ENCODE peak calls at places on chromosome 20, in six cellular contexts. V, Q, S, Z, R and P are unnamed samples.
A peak's percentile ranks its signal among the peaks of the same experiment; 100 is the strongest.

GRCh38 chr20:33658510-33658909 is 3.6 kb upstream of the C20orf144 start:
- DNase-seq in V (no peak), Q (no peak), S (no peak), Z (no peak), R (no peak), P (no peak)

GRCh38 chr20:5657190-5657872 is 92.9 kb upstream of the SHLD1 start:
- DNase-seq in V (no peak), Q (no peak), S (peak; percentile 76), Z (no peak), R (no peak), P (no peak)

GRCh38 chr20:63502671-63503172 is 3.8 kb upstream of the EEF1A2 start:
- DNase-seq in V (no peak), Q (no peak), S (no peak), Z (no peak), R (no peak), P (no peak)

GRCh38 chr20:62183426-62184142 is 756 bp downstream of the MTG2 start:
- DNase-seq in V (no peak), Q (no peak), S (no peak), Z (no peak), R (no peak), P (peak; percentile 54)

GRCh38 chr20:38315290-38315966 is 11.5 kb downstream of the BPI start:
- DNase-seq in V (no peak), Q (no peak), S (peak; percentile 3), Z (no peak), R (no peak), P (no peak)

GRCh38 chr20:33604084-33604990 is 57.8 kb upstream of the C20orf144 start:
- DNase-seq in V (no peak), Q (no peak), S (no peak), Z (no peak), R (no peak), P (no peak)

GRCh38 chr20:36501367-36502006 is 39.8 kb upstream of the MYL9 start:
- DNase-seq in V (peak; percentile 17), Q (peak; percentile 72), S (no peak), Z (peak; percentile 82), R (no peak), P (no peak)

GRCh38 chr20:52974155-52974554 is 2.0 kb downstream of the TSHZ2 start:
- DNase-seq in V (no peak), Q (no peak), S (no peak), Z (no peak), R (no peak), P (no peak)

GRCh38 chr20:7269452-7269851 is 502.0 kb downstream of the BMP2 start:
- DNase-seq in V (no peak), Q (no peak), S (no peak), Z (no peak), R (no peak), P (no peak)

GRCh38 chr20:18988701-18989100 is 175.1 kb downstream of the SCP2D1 start:
- DNase-seq in V (no peak), Q (no peak), S (no peak), Z (no peak), R (no peak), P (peak; percentile 4)

GRCh38 chr20:49990310-49990720 is 7.5 kb downstream of the SNAI1 start:
- DNase-seq in V (no peak), Q (no peak), S (no peak), Z (no peak), R (no peak), P (peak; percentile 21)

GRCh38 chr20:3557237-3557636 is 86.4 kb downstream of the ATRN start:
- DNase-seq in V (no peak), Q (no peak), S (no peak), Z (no peak), R (no peak), P (no peak)

GRCh38 chr20:38435555-38435939 is 419 bp upstream of the SNHG17 start:
- DNase-seq in V (no peak), Q (no peak), S (peak; percentile 21), Z (no peak), R (no peak), P (no peak)

GRCh38 chr20:44154521-44155001 is 32.4 kb downstream of the JPH2 start:
- DNase-seq in V (peak; percentile 78), Q (no peak), S (peak; percentile 24), Z (no peak), R (no peak), P (no peak)

GRCh38 chr20:44961868-44962267 is 1.7 kb upstream of the TOMM34 start:
- DNase-seq in V (no peak), Q (no peak), S (no peak), Z (no peak), R (no peak), P (no peak)

GRCh38 chr20:50953821-50954220 is 4.5 kb downstream of the DPM1 start:
- DNase-seq in V (no peak), Q (no peak), S (no peak), Z (no peak), R (no peak), P (no peak)

GRCh38 chr20:63553251-63553932 is 567 bp upstream of the FNDC11 start:
- DNase-seq in V (peak; percentile 85), Q (peak; percentile 92), S (peak; percentile 7), Z (peak; percentile 90), R (peak; percentile 4), P (peak; percentile 94)

GRCh38 chr20:35344354-35344837 is 52.2 kb upstream of the FAM83C start:
- DNase-seq in V (no peak), Q (no peak), S (peak; percentile 51), Z (no peak), R (no peak), P (no peak)

GRCh38 chr20:54323227-54323734 is 115.4 kb downstream of the PFDN4 start:
- DNase-seq in V (no peak), Q (no peak), S (no peak), Z (no peak), R (no peak), P (no peak)

GRCh38 chr20:60116128-60116909 is 158.1 kb downstream of the CDH26 start:
- DNase-seq in V (no peak), Q (no peak), S (no peak), Z (no peak), R (no peak), P (peak; percentile 88)

GRCh38 chr20:7362601-7363000 is 577.7 kb downstream of the HAO1 start:
- DNase-seq in V (no peak), Q (no peak), S (no peak), Z (no peak), R (no peak), P (no peak)

GRCh38 chr20:38034961-38035360 is 1.4 kb downstream of the RPRD1B start:
- DNase-seq in V (no peak), Q (no peak), S (no peak), Z (no peak), R (no peak), P (no peak)

GRCh38 chr20:48875233-48875913 is 46.1 kb upstream of the ARFGEF2 start:
- DNase-seq in V (no peak), Q (no peak), S (no peak), Z (no peak), R (no peak), P (no peak)

GRCh38 chr20:23369424-23369823 is 7.4 kb downstream of the GZF1 start:
- DNase-seq in V (no peak), Q (no peak), S (no peak), Z (no peak), R (no peak), P (no peak)

GRCh38 chr20:58140787-58141396 is 87.6 kb downstream of the ANKRD60 start:
- DNase-seq in V (peak; percentile 54), Q (no peak), S (no peak), Z (no peak), R (no peak), P (no peak)

GRCh38 chr20:34637245-34638185 is 39.4 kb downstream of the PIGU start:
- DNase-seq in V (no peak), Q (no peak), S (peak; percentile 46), Z (no peak), R (no peak), P (no peak)

GRCh38 chr20:4814696-4815252 is 93.1 kb downstream of the PRND start:
- DNase-seq in V (peak; percentile 69), Q (peak; percentile 70), S (no peak), Z (peak; percentile 75), R (no peak), P (peak; percentile 91)

GRCh38 chr20:41006126-41006935 is 22.3 kb upstream of the TOP1 start:
- DNase-seq in V (peak; percentile 62), Q (no peak), S (no peak), Z (no peak), R (no peak), P (peak; percentile 64)

GRCh38 chr20:3262566-3262965 is 23.6 kb upstream of the SLC4A11 start:
- DNase-seq in V (no peak), Q (no peak), S (no peak), Z (no peak), R (no peak), P (no peak)

GRCh38 chr20:38159949-38160756 is 4.9 kb downstream of the TGM2 start:
- DNase-seq in V (peak; percentile 56), Q (no peak), S (no peak), Z (no peak), R (no peak), P (no peak)

GRCh38 chr20:23298155-23298554 is 52.4 kb upstream of the NXT1 start:
- DNase-seq in V (no peak), Q (no peak), S (no peak), Z (no peak), R (no peak), P (no peak)

GRCh38 chr20:47220161-47220582 is 136.3 kb downstream of the ZMYND8 start:
- DNase-seq in V (no peak), Q (peak; percentile 49), S (no peak), Z (peak; percentile 59), R (peak; percentile 18), P (peak; percentile 85)

GRCh38 chr20:59253779-59254319 is 46.6 kb upstream of the EDN3 start:
- DNase-seq in V (no peak), Q (no peak), S (no peak), Z (no peak), R (no peak), P (peak; percentile 48)

GRCh38 chr20:35146299-35146921 is 726 bp downstream of the EDEM2 start:
- DNase-seq in V (peak; percentile 68), Q (no peak), S (no peak), Z (no peak), R (no peak), P (peak; percentile 56)

GRCh38 chr20:46826343-46826984 is 68.2 kb upstream of the EYA2 start:
- DNase-seq in V (no peak), Q (no peak), S (no peak), Z (no peak), R (no peak), P (no peak)

GRCh38 chr20:43840382-43841070 is 74.1 kb upstream of the TOX2 start:
- DNase-seq in V (no peak), Q (peak; percentile 72), S (no peak), Z (peak; percentile 74), R (no peak), P (peak; percentile 86)

GRCh38 chr20:34771680-34772081 is 53.8 kb downstream of the NCOA6 start:
- DNase-seq in V (no peak), Q (no peak), S (no peak), Z (no peak), R (no peak), P (no peak)